ENCODE peak calls at places on chromosome 19, in four cellular contexts. V is tibial artery, P is testis, O is aorta. Q is an unnamed sample.

GRCh38 chr19:32891609-32892008 is 22.0 kb upstream of the SLC7A9 start:
- DNase-seq in P (no peak), V (no peak), O (no peak), Q (no peak)

GRCh38 chr19:51712461-51713081 is 11.2 kb downstream of the HAS1 start:
- DNase-seq in O (no peak), P (no peak), V (no peak), Q (no peak)

GRCh38 chr19:18857223-18857622 is 25.5 kb downstream of the UPF1 start:
- DNase-seq in V (no peak), P (no peak), O (no peak), Q (no peak)

GRCh38 chr19:53254451-53255341 is at the start of gene ZNF677:
- DNase-seq in O (peak; percentile 98), V (peak; percentile 96), P (peak; percentile 96), Q (peak; percentile 96)

GRCh38 chr19:30881281-30881680 is 468.0 kb downstream of the TSHZ3 start:
- DNase-seq in P (no peak), V (no peak), O (no peak), Q (no peak)

GRCh38 chr19:48975947-48976847 is 11.1 kb downstream of the FTL start:
- DNase-seq in V (no peak), P (peak; percentile 72), O (no peak), Q (no peak)

GRCh38 chr19:48385461-48386087 is 5.8 kb downstream of the KDELR1 start:
- DNase-seq in P (no peak), V (no peak), O (no peak), Q (no peak)

GRCh38 chr19:33406521-33407139 is 33.1 kb downstream of the CEBPG start:
- DNase-seq in V (peak; percentile 81), P (peak; percentile 79), O (peak; percentile 93), Q (peak; percentile 83)

GRCh38 chr19:5212101-5212500 is 128.5 kb downstream of the PTPRS start:
- DNase-seq in V (no peak), O (no peak), P (no peak), Q (no peak)

GRCh38 chr19:27774337-27774736 is 1438.6 kb downstream of the UQCRFS1 start:
- DNase-seq in O (no peak), P (no peak), V (no peak), Q (no peak)

GRCh38 chr19:3783660-3784584 is 2.3 kb downstream of the MATK start:
- DNase-seq in V (no peak), O (no peak), P (no peak), Q (no peak)

GRCh38 chr19:32339988-32340874 is 5.2 kb upstream of the ZNF507 start:
- DNase-seq in O (peak; percentile 92), V (peak; percentile 86), P (peak; percentile 65), Q (peak; percentile 70)

GRCh38 chr19:15439821-15440641 is 9.7 kb downstream of the WIZ start:
- DNase-seq in P (no peak), V (no peak), O (no peak), Q (peak; percentile 60)

GRCh38 chr19:35257113-35257461 is 8.3 kb downstream of the LSR start:
- DNase-seq in V (peak; percentile 49), O (peak; percentile 57), P (no peak), Q (peak; percentile 63)

GRCh38 chr19:4977299-4978174 is 8.6 kb downstream of the KDM4B start:
- DNase-seq in P (peak; percentile 42), O (peak; percentile 78), V (no peak), Q (peak; percentile 91)

GRCh38 chr19:48450863-48451262 is 4.5 kb upstream of the KCNJ14 start:
- DNase-seq in V (no peak), O (no peak), P (no peak), Q (no peak)

GRCh38 chr19:48121909-48122371 is 11.3 kb upstream of the PLA2G4C start:
- DNase-seq in V (no peak), O (no peak), P (no peak), Q (no peak)

GRCh38 chr19:22052644-22053013 is 345 bp downstream of the ZNF257 start:
- DNase-seq in V (no peak), O (no peak), P (peak; percentile 35), Q (peak; percentile 59)

GRCh38 chr19:51375504-51376221 is 3.2 kb upstream of the NKG7 start:
- DNase-seq in O (peak; percentile 37), P (no peak), V (no peak), Q (no peak)

GRCh38 chr19:19443902-19444693 is 38.6 kb downstream of the GATAD2A start:
- DNase-seq in V (no peak), O (no peak), P (no peak), Q (no peak)

GRCh38 chr19:39494661-39495060 is 4.1 kb upstream of the DLL3 start:
- DNase-seq in V (no peak), P (no peak), O (no peak), Q (no peak)

GRCh38 chr19:10120538-10121198 is 969 bp upstream of the EIF3G start:
- DNase-seq in O (no peak), P (no peak), V (no peak), Q (no peak)

GRCh38 chr19:5020368-5020767 is 51.5 kb downstream of the KDM4B start:
- DNase-seq in O (no peak), P (no peak), V (no peak), Q (no peak)

GRCh38 chr19:2332341-2333026 is 4.0 kb downstream of the SPPL2B start:
- DNase-seq in V (no peak), O (no peak), P (no peak), Q (no peak)

GRCh38 chr19:44024900-44025216 is 321 bp upstream of the ZNF222 start:
- DNase-seq in P (no peak), O (no peak), V (no peak), Q (no peak)
- H3K9me3 ChIP-seq in P (no peaks in the 10 kb centered on the region), O (peaks cover 10% of the 10 kb centered on the region), V (no peaks in the 10 kb centered on the region), Q (peaks cover 5% of the 10 kb centered on the region)

DNA sequence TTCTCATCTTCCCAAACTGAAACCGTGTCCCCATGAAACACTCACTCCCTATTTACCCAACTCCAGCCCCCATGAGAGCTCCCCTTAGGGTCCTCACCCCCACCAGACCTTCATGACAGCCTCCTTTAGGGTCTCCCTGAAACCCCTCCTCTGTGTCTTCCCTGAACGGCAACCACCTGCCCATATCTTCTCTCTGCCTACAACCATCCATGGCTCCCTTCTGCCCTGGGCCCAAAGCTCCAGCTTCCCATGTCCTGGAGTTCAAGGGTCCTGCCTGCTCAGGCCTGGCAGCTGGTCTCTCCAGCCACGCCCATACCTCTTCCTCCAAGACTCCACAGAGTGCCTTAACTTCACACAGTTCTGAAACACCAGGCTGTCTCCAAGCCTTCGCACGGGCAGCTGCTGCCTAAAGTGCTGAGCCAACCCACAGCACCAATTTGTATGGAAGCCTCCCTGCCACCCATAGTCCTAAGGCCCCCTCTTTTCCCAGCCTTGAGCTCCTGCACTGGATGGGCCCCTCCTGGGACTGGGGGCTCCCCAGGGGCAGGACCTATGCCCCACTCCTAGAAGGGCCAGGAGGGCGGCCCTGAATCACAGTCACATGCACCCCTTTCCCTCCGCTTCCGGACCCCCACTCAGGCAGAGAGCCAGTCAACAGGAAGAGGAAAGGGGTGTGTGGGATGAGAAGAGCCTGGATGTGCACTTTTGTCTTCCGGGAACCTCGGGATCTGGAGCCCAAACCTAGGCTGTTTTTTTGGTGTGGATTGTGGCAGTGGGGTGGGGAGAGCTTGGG is 4.9 kb upstream of the FCER2 start:
- DNase-seq in P (no peak), V (no peak), O (no peak), Q (no peak)
- H3K4me1 ChIP-seq in P (no peaks in the 10 kb centered on the region), V (no peaks in the 10 kb centered on the region), O (no peaks in the 10 kb centered on the region), Q (no peaks in the 10 kb centered on the region)

GRCh38 chr19:12996542-12997094 is 1.3 kb downstream of the NFIX start:
- DNase-seq in P (no peak), O (peak; percentile 86), V (no peak), Q (no peak)

GRCh38 chr19:12994701-12995595 is at the start of gene NFIX:
- DNase-seq in P (peak; percentile 59), V (peak; percentile 86), O (peak; percentile 92), Q (peak; percentile 86)

GRCh38 chr19:12995596-12996541 is 594 bp downstream of the NFIX start:
- DNase-seq in V (no peak), O (peak; percentile 84), P (no peak), Q (no peak)

GRCh38 chr19:12997967-12998940 is 3.0 kb downstream of the NFIX start:
- DNase-seq in O (peak; percentile 75), V (no peak), P (no peak), Q (no peak)

DNA sequence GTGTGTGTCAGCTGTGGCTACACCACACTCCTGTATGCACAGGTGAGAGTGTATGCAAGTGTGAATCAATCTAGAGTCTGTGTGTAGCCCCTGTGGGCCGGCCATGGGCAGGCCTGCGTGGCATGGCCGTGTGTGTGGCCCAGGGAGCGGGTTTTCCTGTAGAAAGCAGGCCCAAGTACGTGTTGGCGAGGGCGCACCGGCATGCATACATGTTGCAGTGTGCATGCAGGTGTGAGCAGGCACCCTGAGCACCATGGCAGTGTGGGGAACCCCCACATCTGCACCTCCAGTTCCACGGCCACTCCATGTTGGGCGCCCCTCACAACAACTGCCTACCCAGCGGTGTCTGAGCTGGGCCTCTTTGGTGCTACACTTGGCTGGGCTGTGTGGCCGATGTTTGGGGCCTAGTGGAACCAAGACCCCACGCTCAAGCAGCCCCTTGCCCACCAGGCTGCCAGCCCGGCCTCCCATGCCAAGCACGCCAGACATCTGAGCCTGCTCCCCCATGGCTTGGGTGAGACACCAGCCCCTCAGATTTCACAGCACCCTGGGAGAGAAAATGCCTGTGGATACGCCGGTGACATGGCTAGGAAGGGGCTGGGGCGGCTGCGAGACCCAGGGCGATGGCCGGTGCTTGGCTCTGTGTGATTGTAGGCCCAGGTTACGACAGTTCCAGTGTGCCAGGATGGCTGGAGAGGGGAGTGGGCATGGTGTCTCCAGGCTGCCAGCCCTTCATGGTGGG is 2.1 kb downstream of the NFIX start:
- DNase-seq in P (no peak), V (no peak), O (peak; percentile 72), Q (no peak)
- H3K27ac ChIP-seq in P (peak overlapping the region; percentile 87), V (peak overlapping the region; percentile 88), O (peak overlapping the region; percentile 15), Q (peak overlapping the region; percentile 98)

GRCh38 chr19:16470911-16471811 is 609 bp downstream of the EPS15L1 start:
- DNase-seq in V (no peak), O (peak; percentile 82), P (no peak), Q (no peak)

GRCh38 chr19:16473875-16474397 is 2.2 kb upstream of the EPS15L1 start:
- DNase-seq in P (no peak), V (no peak), O (no peak), Q (no peak)

GRCh38 chr19:16476401-16476800 is 4.6 kb upstream of the EPS15L1 start:
- DNase-seq in V (no peak), O (no peak), P (no peak), Q (no peak)

GRCh38 chr19:16470541-16470910 is 1.2 kb downstream of the EPS15L1 start:
- DNase-seq in O (no peak), P (no peak), V (no peak), Q (no peak)

GRCh38 chr19:16472992-16473391 is 1.2 kb upstream of the EPS15L1 start:
- DNase-seq in O (no peak), V (no peak), P (no peak), Q (no peak)
- H3K9me3 ChIP-seq in O (no peaks in the 10 kb centered on the region), V (no peaks in the 10 kb centered on the region), P (no peaks in the 10 kb centered on the region), Q (no peaks in the 10 kb centered on the region)

DNA sequence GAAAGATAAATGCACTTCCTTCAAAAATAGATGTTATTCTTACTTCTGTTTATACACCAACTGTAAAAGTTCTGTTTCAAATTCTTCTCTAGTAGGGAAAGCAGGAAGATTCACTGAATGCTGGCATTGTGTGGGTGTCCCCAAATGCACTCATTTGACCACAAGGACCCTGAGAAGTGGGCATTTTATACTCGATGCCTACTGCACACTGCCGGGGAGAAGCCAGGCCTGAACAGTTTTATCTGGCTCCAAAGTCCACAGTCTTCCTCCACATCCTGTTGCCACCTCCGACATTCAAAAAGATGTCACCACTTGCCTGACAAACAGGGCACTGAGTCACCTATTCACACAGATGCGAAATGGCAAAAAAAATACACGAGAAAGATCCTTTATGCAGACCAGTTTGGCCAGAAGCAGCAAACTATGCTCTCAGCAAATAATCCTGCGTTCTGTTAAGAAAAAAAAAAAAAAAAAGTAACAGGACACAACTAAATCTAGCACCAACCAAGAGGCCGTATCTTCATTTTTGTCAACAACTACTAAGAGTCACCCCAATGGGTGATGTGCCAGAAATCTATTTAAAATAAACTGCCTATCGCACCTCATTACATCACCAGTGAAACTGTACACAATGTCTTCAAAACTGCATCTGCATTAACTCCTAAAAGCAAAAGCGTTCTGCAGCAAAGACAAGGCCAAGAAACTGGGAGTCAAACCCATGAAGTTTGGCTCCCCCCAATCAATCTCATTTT is 6.2 kb downstream of the ZC3H4 start:
- DNase-seq in V (no peak), P (no peak), O (no peak), Q (no peak)
- H3K4me1 ChIP-seq in V (peaks cover 33% of the 10 kb centered on the region), P (peaks cover 28% of the 10 kb centered on the region), O (peaks cover 3% of the 10 kb centered on the region), Q (peaks cover 72% of the 10 kb centered on the region)